ENCODE peak calls at places on chromosomes 12 and 14, in four cellular contexts. T is heart left ventricle, S is HCT116, V is HepG2. J is an unnamed sample. For H3K36me3, the result is how much of the 10 kb centered on the place peaks cover.

GRCh38 chr12:91777268-91777997 is 368.2 kb downstream of the BTG1 start:
- DNase-seq in T (no peak), S (peak), V (peak), J (no peak)

GRCh38 chr14:63192085-63192484 is 12.2 kb upstream of the RHOJ start:
- DNase-seq in T (no peak), S (no peak), V (no peak), J (no peak)

GRCh38 chr12:131357920-131358319 is 353.0 kb upstream of the SFSWAP start:
- DNase-seq in T (no peak), S (no peak), V (no peak), J (no peak)

GRCh38 chr12:43653917-43654316 is 101.9 kb upstream of the ADAMTS20 start:
- DNase-seq in T (no peak), S (no peak), V (no peak), J (no peak)

GRCh38 chr12:123654129-123654701 is 16.7 kb upstream of the TCTN2 start:
- DNase-seq in T (no peak), S (no peak), V (no peak), J (no peak)

GRCh38 chr12:124517260-124518050 is 50.0 kb downstream of the NCOR2 start:
- DNase-seq in T (peak), S (no peak), V (no peak), J (peak)

GRCh38 chr12:1318327-1319031 is 275.9 kb downstream of the FBXL14 start:
- DNase-seq in T (peak), S (no peak), V (no peak), J (peak)

GRCh38 chr14:100807496-100807895 is 18.4 kb upstream of the MEG3 start:
- DNase-seq in T (no peak), S (no peak), V (no peak), J (no peak)

GRCh38 chr14:37721976-37722659 is 126.7 kb downstream of the TTC6 start:
- DNase-seq in T (no peak), S (no peak), V (peak), J (no peak)

GRCh38 chr12:14952295-14952995 is 9.0 kb downstream of the ARHGDIB start:
- DNase-seq in T (no peak), S (peak), V (peak), J (no peak)

GRCh38 chr14:92670177-92670576 is 78.2 kb downstream of the LGMN start:
- DNase-seq in T (no peak), S (no peak), V (no peak), J (no peak)

GRCh38 chr14:24349742-24350141 is 10.0 kb upstream of the RIPK3 start:
- DNase-seq in T (no peak), S (no peak), V (no peak), J (no peak)

GRCh38 chr14:89870335-89870734 is 84.2 kb downstream of the EFCAB11 start:
- DNase-seq in T (no peak), S (no peak), V (no peak), J (no peak)

GRCh38 chr14:68856572-68856971 is 63.7 kb upstream of the ZFP36L1 start:
- DNase-seq in T (no peak), S (no peak), V (no peak), J (no peak)

GRCh38 chr12:68113644-68114043 is 45.9 kb downstream of the IFNG start:
- DNase-seq in T (no peak), S (peak), V (no peak), J (no peak)

GRCh38 chr12:124491856-124492420 is 75.5 kb downstream of the NCOR2 start:
- DNase-seq in T (peak), S (no peak), V (no peak), J (no peak)

GRCh38 chr12:26010293-26010821 is 51.9 kb downstream of the RASSF8 start:
- DNase-seq in T (no peak), S (no peak), V (no peak), J (no peak)

GRCh38 chr12:109524466-109525278 is 47.2 kb downstream of the UBE3B start:
- DNase-seq in T (no peak), S (no peak), V (no peak), J (no peak)

GRCh38 chr12:111033281-111034147 is 113.1 kb upstream of the MYL2 start:
- DNase-seq in T (no peak), S (no peak), V (no peak), J (no peak)

GRCh38 chr12:96228566-96229248 is 34.5 kb downstream of the ELK3 start:
- DNase-seq in T (no peak), S (no peak), V (no peak), J (no peak)
- H3K27ac ChIP-seq in T (no peak), S (no peak), V (no peak), J (peak)

GRCh38 chr12:54249489-54249888 is 30.4 kb downstream of the CBX5 start:
- DNase-seq in T (no peak), S (no peak), V (no peak), J (no peak)

GRCh38 chr12:54257332-54257731 is 22.6 kb downstream of the CBX5 start:
- DNase-seq in T (no peak), S (no peak), V (no peak), J (no peak)

GRCh38 chr12:54253240-54253639 is 26.7 kb downstream of the CBX5 start:
- DNase-seq in T (no peak), S (no peak), V (no peak), J (no peak)

GRCh38 chr12:54246011-54246641 is 33.8 kb downstream of the CBX5 start:
- DNase-seq in T (no peak), S (no peak), V (no peak), J (no peak)

DNA sequence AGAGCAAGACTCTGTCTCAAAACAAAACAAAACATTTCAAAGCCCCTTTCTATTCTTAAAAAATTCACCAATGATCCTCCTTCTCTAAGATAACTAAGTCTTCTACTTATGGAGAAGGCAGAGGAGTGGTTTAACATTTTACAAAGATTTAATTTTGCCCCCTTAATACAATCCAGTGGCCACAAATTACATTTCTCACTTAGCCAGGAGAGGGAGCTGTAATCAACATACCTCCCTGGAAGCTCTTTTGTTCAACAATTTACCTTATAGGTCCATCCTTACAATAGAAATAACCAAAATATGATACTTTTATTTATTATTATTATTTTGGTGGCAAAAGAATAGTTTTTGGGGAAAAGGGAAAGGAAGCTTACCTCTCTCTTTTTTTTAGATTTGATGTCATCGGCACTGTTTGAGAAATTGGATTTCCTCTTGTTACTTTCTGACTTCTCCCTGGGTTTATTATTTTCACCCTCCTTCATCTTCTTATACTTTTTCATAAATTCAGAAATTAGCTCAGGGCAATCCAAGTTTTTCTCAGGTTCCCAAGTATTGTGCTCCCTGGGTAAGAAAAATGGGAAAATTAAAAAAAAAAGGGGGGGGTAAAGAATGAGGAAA is 28.1 kb downstream of the CBX5 start:
- DNase-seq in T (no peak), S (peak), V (peak), J (no peak)
- H3K36me3 ChIP-seq in T (under half), S (under half), V (under half), J (under half)

GRCh38 chr12:118061011-118061875 is at the start of gene WSB2:
- DNase-seq in T (peak), S (no peak), V (no peak), J (peak)
- TF ChIP-seq POLR2A in T (no peak), S (no peak), V (no peak), J (peak)

GRCh38 chr14:74568896-74569295 is 43.1 kb downstream of the LTBP2 start:
- DNase-seq in T (peak), S (no peak), V (no peak), J (peak)

GRCh38 chr14:74571441-74571841 is 40.6 kb downstream of the LTBP2 start:
- DNase-seq in T (peak), S (no peak), V (no peak), J (no peak)

GRCh38 chr14:74570696-74571095 is 41.3 kb downstream of the LTBP2 start:
- DNase-seq in T (peak), S (no peak), V (no peak), J (no peak)

GRCh38 chr14:74569387-74569786 is 42.6 kb downstream of the LTBP2 start:
- DNase-seq in T (peak), S (no peak), V (no peak), J (no peak)

DNA sequence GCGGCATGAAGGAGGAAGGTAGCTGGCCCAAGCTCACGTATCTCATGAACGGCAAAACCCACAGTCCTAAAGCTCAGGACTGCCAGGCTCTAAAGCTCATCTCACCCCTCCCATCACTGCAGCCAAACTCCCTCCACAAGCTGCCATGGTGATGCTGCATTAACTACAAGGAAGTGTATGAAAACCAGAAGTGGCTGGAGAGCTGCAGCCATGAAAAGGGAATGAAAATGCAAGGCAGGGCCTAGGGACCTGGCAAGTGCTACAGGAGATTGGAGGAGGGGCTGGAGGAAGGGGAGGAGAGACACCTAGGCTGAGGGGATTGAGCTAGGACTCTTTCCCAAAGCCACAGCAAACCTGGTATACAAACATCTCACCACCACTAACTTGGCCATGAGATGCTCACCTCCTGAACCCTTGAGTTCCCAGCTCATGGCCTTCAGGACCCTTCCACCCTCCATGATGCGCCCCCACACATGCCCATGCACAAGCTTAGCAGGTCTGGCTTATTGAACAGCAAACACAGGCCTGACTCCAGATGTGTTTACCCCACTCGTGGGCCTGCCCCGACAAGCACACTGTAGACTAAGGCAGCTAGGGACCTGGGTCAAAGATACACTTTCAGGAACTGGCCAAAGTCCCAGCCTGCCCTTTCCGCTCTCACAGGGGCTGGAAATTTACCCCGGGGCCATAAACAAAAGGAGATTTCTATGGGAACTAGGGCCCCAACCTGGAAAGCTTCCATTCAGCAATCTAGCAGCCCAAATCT is 42.0 kb downstream of the LTBP2 start:
- DNase-seq in T (peak), S (no peak), V (peak), J (no peak)
- H3K27ac ChIP-seq in T (no peak), S (peak), V (no peak), J (peak)

GRCh38 chr12:49646871-49647270 is 23.5 kb downstream of the PRPF40B start:
- DNase-seq in T (no peak), S (no peak), V (no peak), J (no peak)
- H3K36me3 ChIP-seq in T (under half), S (under half), V (under half), J (under half)

DNA sequence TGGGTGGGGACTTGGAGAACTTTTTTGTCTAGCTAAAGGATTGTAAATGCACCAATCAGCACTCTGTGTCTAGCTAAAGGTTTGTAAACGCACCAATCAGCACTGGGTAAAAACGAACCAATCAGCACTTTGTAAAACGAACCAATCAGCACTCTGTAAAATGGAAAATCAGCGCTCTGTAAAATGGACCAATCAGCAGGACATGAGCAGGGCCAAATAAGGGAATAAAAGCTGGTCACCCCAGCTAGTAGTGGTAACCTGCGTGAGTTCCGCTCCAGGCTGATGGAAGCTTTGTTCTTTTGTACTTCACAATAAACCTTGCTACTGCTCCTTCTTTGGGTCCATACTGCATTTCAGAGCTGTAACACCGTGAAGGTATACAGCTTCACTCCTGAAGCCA is 1.6 kb upstream of the ACOT2 start:
- DNase-seq in T (no peak), S (no peak), V (peak), J (no peak)
- TF ChIP-seq POLR2A in T (no peak), S (no peak), V (no peak), J (no peak)

GRCh38 chr12:94062796-94063635 is 85.4 kb upstream of the PLXNC1 start:
- DNase-seq in T (no peak), S (no peak), V (no peak), J (no peak)
- H3K27ac ChIP-seq in T (no peak), S (no peak), V (no peak), J (no peak)

GRCh38 chr12:6546016-6546415 is 9.8 kb downstream of the IFFO1 start:
- DNase-seq in T (no peak), S (no peak), V (no peak), J (no peak)
- H3K36me3 ChIP-seq in T (under half), S (under half), V (under half), J (under half)

GRCh38 chr12:6535960-6536847 is 1.9 kb downstream of the GAPDH start:
- DNase-seq in T (no peak), S (no peak), V (peak), J (no peak)
- TF ChIP-seq POLR2A in T (no peak), S (no peak), V (peak), J (no peak)

DNA sequence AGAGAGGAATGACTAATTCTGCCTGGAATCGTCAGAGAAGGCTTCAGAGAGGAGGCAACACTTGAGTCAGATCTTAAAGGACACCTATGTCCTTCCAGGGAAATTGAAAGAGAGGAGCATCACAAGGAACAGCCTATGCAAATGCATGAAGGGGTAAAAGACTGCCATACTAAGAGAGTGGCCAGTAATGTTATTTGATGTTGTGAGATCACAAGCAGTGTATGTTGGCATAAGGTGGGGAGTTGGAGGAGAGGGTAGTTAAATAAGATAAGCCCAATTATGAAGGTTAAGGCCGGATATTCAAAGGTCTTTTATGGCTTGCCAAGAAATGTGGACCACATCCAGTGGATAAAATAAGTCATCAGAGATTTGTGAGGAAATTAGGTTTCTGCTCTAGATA is 246.6 kb downstream of the GRIN2B start:
- DNase-seq in T (no peak), S (no peak), V (no peak), J (no peak)
- H3K27ac ChIP-seq in T (no peak), S (peak), V (no peak), J (no peak)